ENCODE peak calls at places on chromosomes 13 and 19, in ten cellular contexts. P is pancreas; X is activated CD8-positive, alpha-beta T cell treated with anti-CD3 and anti-CD28 coated beads for 36 hours; C is GM06990; S is upper lobe of right lung; H is cardiac fibroblast; D is ovary; G is heart right ventricle; M is omental fat pad; L is AG04450. N is an unnamed sample.

GRCh38 chr13:48571121-48571901 is 38.4 kb upstream of the RCBTB2 start:
- DNase-seq in L (peak; percentile 56), D (peak; percentile 50), M (no peak), G (no peak), P (no peak), S (no peak), H (peak; percentile 83), X (no peak), C (no peak), N (no peak)

GRCh38 chr19:33469171-33470039 is 52.2 kb downstream of the PEPD start:
- DNase-seq in H (no peak), X (no peak), G (no peak), S (peak; percentile 41), D (peak; percentile 16), L (no peak), M (no peak), C (no peak), P (no peak), N (no peak)

GRCh38 chr19:47723573-47723923 is 10.3 kb downstream of the EHD2 start:
- DNase-seq in S (peak; percentile 82), P (peak; percentile 74), L (no peak), D (peak; percentile 66), G (peak; percentile 54), M (no peak), C (no peak), X (peak; percentile 53), H (peak; percentile 93), N (no peak)

GRCh38 chr13:44710576-44710975 is 134.4 kb upstream of the TSC22D1 start:
- DNase-seq in G (no peak), S (no peak), L (peak; percentile 83), M (no peak), P (no peak), C (no peak), X (peak; percentile 58), H (peak; percentile 90), D (no peak), N (peak; percentile 55)

GRCh38 chr19:42423462-42424344 is 3.5 kb downstream of the LIPE start:
- DNase-seq in G (peak; percentile 88), M (peak; percentile 77), X (peak; percentile 97), S (peak; percentile 90), H (peak; percentile 95), C (peak; percentile 92), L (peak; percentile 85), P (peak; percentile 86), D (peak; percentile 84), N (peak; percentile 97)

GRCh38 chr19:30669329-30670010 is 297.3 kb downstream of the ZNF536 start:
- DNase-seq in D (peak; percentile 90), H (peak; percentile 48), C (no peak), X (peak; percentile 66), P (peak; percentile 81), L (no peak), G (peak; percentile 76), M (peak; percentile 80), S (peak; percentile 84), N (peak; percentile 56)

GRCh38 chr13:68047889-68048288 is 817.8 kb upstream of the PCDH9 start:
- DNase-seq in M (no peak), C (no peak), D (no peak), P (no peak), H (no peak), S (no peak), X (no peak), G (no peak), L (no peak), N (no peak)

GRCh38 chr19:54156490-54156889 is 3.0 kb downstream of the LENG1 start:
- DNase-seq in X (no peak), S (no peak), G (no peak), L (no peak), C (no peak), D (no peak), P (no peak), H (no peak), M (no peak), N (no peak)

GRCh38 chr13:110492299-110493160 is 69.0 kb downstream of the RAB20 start:
- DNase-seq in L (no peak), G (no peak), C (no peak), P (no peak), X (no peak), D (no peak), S (no peak), M (no peak), H (no peak), N (no peak)
- TF ChIP-seq CTCF in L (no peak), G (no peak), C (no peak), P (no peak), X (no peak), D (no peak), S (no peak), M (no peak), H (no peak), N (no peak)

GRCh38 chr13:99608345-99608744 is 107.1 kb downstream of the TM9SF2 start:
- DNase-seq in X (no peak), M (no peak), P (peak; percentile 26), S (no peak), H (no peak), C (no peak), L (no peak), D (no peak), G (no peak), N (no peak)

GRCh38 chr13:99601535-99601934 is 100.3 kb downstream of the TM9SF2 start:
- DNase-seq in D (no peak), S (no peak), H (no peak), L (no peak), M (no peak), C (no peak), X (no peak), G (no peak), P (no peak), N (no peak)

GRCh38 chr13:99606322-99607089 is 105.2 kb downstream of the TM9SF2 start:
- DNase-seq in C (peak; percentile 91), X (peak; percentile 89), P (peak; percentile 95), S (peak; percentile 95), D (peak; percentile 93), L (peak; percentile 44), M (peak; percentile 75), H (peak; percentile 89), G (peak; percentile 94), N (peak; percentile 97)

GRCh38 chr13:99604636-99605035 is 103.4 kb downstream of the TM9SF2 start:
- DNase-seq in L (no peak), S (no peak), H (no peak), G (no peak), X (no peak), M (no peak), D (no peak), P (no peak), C (no peak), N (no peak)

DNA sequence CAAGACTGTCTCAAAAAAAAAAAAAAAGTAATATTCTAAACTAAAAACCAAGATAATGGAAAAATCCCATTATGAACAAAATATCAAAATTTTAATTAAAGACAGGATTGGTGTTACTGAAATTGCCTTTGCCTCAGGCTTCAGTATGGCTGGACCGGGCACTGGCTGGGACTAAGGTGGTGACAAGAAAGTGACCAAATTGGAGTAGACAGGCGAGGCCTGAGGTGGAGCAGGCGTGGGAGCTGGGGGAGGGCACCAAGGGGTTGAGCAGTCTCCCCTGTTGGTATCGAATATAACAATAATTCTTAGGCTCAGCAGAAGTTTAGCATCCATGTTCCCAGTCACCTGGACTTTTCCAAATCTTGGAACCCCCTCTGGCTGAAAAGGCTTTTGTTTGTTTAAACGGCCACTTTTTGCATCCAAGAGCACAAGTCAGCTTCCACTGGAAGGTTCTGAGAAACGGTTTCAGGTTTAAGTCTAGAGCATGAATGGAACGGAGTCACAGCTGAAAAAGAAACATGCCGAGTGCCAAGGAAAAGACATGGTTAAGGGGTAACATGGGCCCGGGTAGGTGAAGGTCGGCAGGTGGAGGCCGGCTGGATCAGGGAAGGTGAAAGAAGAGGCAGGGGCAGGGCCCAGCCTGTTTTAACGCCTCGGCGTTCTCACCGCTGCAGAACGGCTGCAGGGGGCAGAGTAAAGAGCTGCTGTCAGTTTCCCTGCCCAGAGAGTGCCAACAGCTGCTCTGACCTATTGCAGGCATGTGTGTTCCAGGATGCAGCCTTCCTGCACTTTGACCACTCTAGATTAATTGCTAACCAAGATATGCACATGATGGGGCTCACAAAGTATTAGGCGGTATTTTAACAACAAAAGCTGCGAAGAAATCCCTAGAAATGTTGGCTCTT is 104.4 kb downstream of the TM9SF2 start:
- DNase-seq in G (peak; percentile 43), C (peak; percentile 50), H (peak; percentile 43), X (peak; percentile 61), S (peak; percentile 72), P (peak; percentile 66), D (peak; percentile 48), M (no peak), L (no peak), N (peak; percentile 61)
- TF ChIP-seq CTCF in G (no peak), C (peak; percentile 47), H (peak; percentile 11), X (peak; percentile 26), S (peak; percentile 33), P (no peak), D (no peak), M (no peak), L (peak; percentile 30), N (peak; percentile 18)

DNA sequence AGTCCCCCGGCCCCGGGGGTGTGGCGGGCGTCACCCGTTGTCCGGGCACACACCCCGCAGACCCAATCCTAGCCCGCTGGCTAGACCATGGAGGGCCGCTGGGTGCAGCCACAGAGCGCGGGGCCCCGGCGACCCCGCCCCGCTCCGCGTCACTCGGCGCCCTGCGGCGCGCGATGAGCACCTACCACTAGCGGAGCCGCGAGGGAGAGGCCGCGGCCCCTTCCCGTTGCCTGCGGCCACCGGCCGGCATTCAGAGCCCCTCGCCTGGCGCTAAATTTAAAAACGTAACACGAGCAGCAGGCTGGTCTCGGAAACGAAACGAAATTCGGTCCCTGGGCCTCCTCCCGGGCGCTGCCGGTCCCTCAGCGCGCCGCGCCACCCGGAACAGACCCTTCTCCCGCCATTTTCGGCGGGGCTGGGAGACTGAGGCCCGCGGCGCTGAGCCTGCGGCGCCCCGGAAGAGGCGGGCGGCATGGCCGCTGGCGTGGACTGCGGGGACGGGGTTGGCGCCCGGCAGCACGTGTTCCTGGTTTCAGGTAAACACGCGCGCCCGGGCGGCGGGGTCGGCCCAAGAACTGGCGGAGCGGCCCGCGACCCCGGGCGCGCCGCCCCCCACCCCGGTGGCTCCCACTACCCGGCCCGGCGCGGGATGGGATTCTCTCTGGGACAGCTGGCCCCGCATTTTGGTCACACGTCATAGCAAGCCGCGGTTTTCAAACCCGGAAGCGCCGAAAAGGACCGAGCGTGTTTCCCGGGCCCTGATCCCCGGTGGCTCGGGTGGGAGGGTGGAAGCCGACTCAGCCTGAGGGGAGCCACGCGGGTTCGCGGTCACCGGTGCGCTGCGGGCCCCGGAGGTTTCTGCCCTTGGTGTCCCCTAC is at the start of gene RNASEH2B:
- DNase-seq in P (peak; percentile 69), C (peak; percentile 93), D (peak; percentile 79), S (peak; percentile 90), H (peak; percentile 68), X (peak; percentile 75), G (peak; percentile 78), M (no peak), L (no peak), N (peak; percentile 84)
- TF ChIP-seq CTCF in P (no peak), C (no peak), D (peak; percentile 13), S (no peak), H (no peak), X (no peak), G (no peak), M (no peak), L (no peak), N (no peak)

GRCh38 chr13:104769520-104769919 is 1703.3 kb upstream of the SLC10A2 start:
- DNase-seq in D (no peak), X (peak; percentile 8), G (no peak), H (no peak), P (no peak), L (no peak), C (no peak), M (no peak), S (no peak), N (no peak)

GRCh38 chr13:104779311-104779710 is 1713.1 kb upstream of the SLC10A2 start:
- DNase-seq in D (no peak), S (no peak), X (no peak), C (no peak), L (peak; percentile 36), P (no peak), M (no peak), G (no peak), H (peak; percentile 7), N (no peak)

DNA sequence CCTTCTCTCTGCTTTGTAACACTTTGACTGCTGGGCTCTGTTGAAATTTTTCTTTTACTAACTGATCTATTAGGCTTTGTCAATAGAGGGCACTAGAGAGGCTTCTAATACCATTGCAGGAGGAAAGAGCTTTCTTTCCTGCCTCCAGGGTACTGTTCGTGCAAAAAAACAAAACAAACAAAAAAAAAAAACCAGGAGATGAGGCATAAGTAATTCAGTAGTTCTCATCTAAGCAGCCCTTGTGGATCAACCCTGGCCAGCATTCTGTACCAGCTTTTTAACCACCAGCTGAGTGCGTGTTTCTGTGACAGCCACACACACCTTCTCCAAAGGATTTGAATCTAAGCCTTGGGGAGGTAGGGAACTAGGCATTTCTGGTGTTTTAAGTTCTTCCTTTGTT is 1707.6 kb upstream of the SLC10A2 start:
- DNase-seq in X (no peak), D (no peak), C (no peak), H (peak; percentile 68), G (no peak), S (no peak), M (no peak), L (peak; percentile 21), P (no peak), N (no peak)
- TF ChIP-seq CTCF in X (peak; percentile 66), D (no peak), C (peak; percentile 76), H (peak; percentile 62), G (peak; percentile 63), S (peak; percentile 49), M (no peak), L (peak; percentile 78), P (peak; percentile 14), N (peak; percentile 51)